ENCODE peak calls at places on chromosome 11, in six cellular contexts. One of them, this sample, is unnamed.

GRCh38 chr11:370087-370941 is 1.0 kb downstream of the B4GALNT4 start:
- DNase-seq in hepatocyte: peak
- DNase-seq in epithelial cell of esophagus: no peak
- DNase-seq in neural crest cell: no peak
- DNase-seq in GM06990: no peak
- DNase-seq in GM12865: no peak
- DNase-seq in this sample: no peak

GRCh38 chr11:61957028-61957770 is 7.0 kb downstream of the BEST1 start:
- DNase-seq in hepatocyte: no peak
- DNase-seq in GM12865: no peak
- DNase-seq in epithelial cell of esophagus: no peak
- DNase-seq in GM06990: no peak
- DNase-seq in neural crest cell: no peak
- DNase-seq in this sample: no peak

GRCh38 chr11:6258141-6258540 is 1.5 kb upstream of the CCKBR start:
- DNase-seq in hepatocyte: no peak
- DNase-seq in epithelial cell of esophagus: no peak
- DNase-seq in GM06990: no peak
- DNase-seq in GM12865: no peak
- DNase-seq in neural crest cell: no peak
- DNase-seq in this sample: no peak

GRCh38 chr11:76152086-76152658 is 54.1 kb downstream of the WNT11 start:
- DNase-seq in hepatocyte: peak
- DNase-seq in epithelial cell of esophagus: peak
- DNase-seq in GM12865: peak
- DNase-seq in neural crest cell: peak
- DNase-seq in GM06990: peak
- DNase-seq in this sample: peak

GRCh38 chr11:130023204-130023603 is 20.6 kb upstream of the PRDM10 start:
- DNase-seq in epithelial cell of esophagus: peak
- DNase-seq in hepatocyte: no peak
- DNase-seq in GM06990: peak
- DNase-seq in GM12865: peak
- DNase-seq in neural crest cell: no peak
- DNase-seq in this sample: peak

GRCh38 chr11:19935507-19935906 is 222.9 kb downstream of the NAV2 start:
- DNase-seq in epithelial cell of esophagus: no peak
- DNase-seq in neural crest cell: no peak
- DNase-seq in hepatocyte: no peak
- DNase-seq in GM06990: no peak
- DNase-seq in GM12865: no peak
- DNase-seq in this sample: no peak

GRCh38 chr11:81570669-81571068 is 1163.0 kb downstream of the FAM181B start:
- DNase-seq in epithelial cell of esophagus: no peak
- DNase-seq in GM12865: no peak
- DNase-seq in hepatocyte: no peak
- DNase-seq in GM06990: no peak
- DNase-seq in neural crest cell: no peak
- DNase-seq in this sample: no peak

GRCh38 chr11:84163115-84163514 is 876.9 kb upstream of the CCDC90B start:
- DNase-seq in epithelial cell of esophagus: no peak
- DNase-seq in hepatocyte: no peak
- DNase-seq in GM12865: no peak
- DNase-seq in GM06990: no peak
- DNase-seq in neural crest cell: no peak
- DNase-seq in this sample: no peak

GRCh38 chr11:44112083-44112865 is 16.8 kb downstream of the EXT2 start:
- DNase-seq in epithelial cell of esophagus: peak
- DNase-seq in neural crest cell: no peak
- DNase-seq in GM06990: no peak
- DNase-seq in hepatocyte: peak
- DNase-seq in GM12865: peak
- DNase-seq in this sample: no peak

GRCh38 chr11:45982656-45983470 is 60.4 kb downstream of the LARGE2 start:
- DNase-seq in GM06990: no peak
- DNase-seq in neural crest cell: no peak
- DNase-seq in epithelial cell of esophagus: peak
- DNase-seq in hepatocyte: peak
- DNase-seq in GM12865: no peak
- DNase-seq in this sample: no peak

GRCh38 chr11:47296045-47296444 is 26.1 kb downstream of the MADD start:
- DNase-seq in epithelial cell of esophagus: peak
- DNase-seq in GM06990: no peak
- DNase-seq in hepatocyte: no peak
- DNase-seq in GM12865: no peak
- DNase-seq in neural crest cell: no peak
- DNase-seq in this sample: no peak

GRCh38 chr11:122115520-122116343 is at the start of gene BLID:
- DNase-seq in epithelial cell of esophagus: peak
- DNase-seq in GM12865: peak
- DNase-seq in neural crest cell: peak
- DNase-seq in GM06990: no peak
- DNase-seq in hepatocyte: peak
- DNase-seq in this sample: no peak

GRCh38 chr11:131136476-131136875 is 220.2 kb upstream of the SNX19 start:
- DNase-seq in neural crest cell: no peak
- DNase-seq in epithelial cell of esophagus: peak
- DNase-seq in GM12865: no peak
- DNase-seq in hepatocyte: no peak
- DNase-seq in GM06990: no peak
- DNase-seq in this sample: no peak

GRCh38 chr11:122721964-122722266 is 66.4 kb downstream of the UBASH3B start:
- DNase-seq in epithelial cell of esophagus: peak
- DNase-seq in hepatocyte: no peak
- DNase-seq in neural crest cell: no peak
- DNase-seq in GM06990: no peak
- DNase-seq in GM12865: no peak
- DNase-seq in this sample: no peak

GRCh38 chr11:124987096-124987495 is 33.1 kb downstream of the CCDC15 start:
- DNase-seq in GM06990: no peak
- DNase-seq in epithelial cell of esophagus: no peak
- DNase-seq in GM12865: no peak
- DNase-seq in neural crest cell: no peak
- DNase-seq in hepatocyte: no peak
- DNase-seq in this sample: no peak

GRCh38 chr11:73099512-73100266 is 42.4 kb downstream of the FCHSD2 start:
- DNase-seq in GM12865: no peak
- DNase-seq in neural crest cell: no peak
- DNase-seq in epithelial cell of esophagus: no peak
- DNase-seq in GM06990: no peak
- DNase-seq in hepatocyte: no peak
- DNase-seq in this sample: no peak

GRCh38 chr11:67032830-67033555 is 10.1 kb downstream of the SYT12 start:
- DNase-seq in neural crest cell: no peak
- DNase-seq in hepatocyte: peak
- DNase-seq in epithelial cell of esophagus: peak
- DNase-seq in GM12865: no peak
- DNase-seq in GM06990: no peak
- DNase-seq in this sample: no peak

GRCh38 chr11:62604460-62605130 is 2.9 kb upstream of the MTA2 start:
- DNase-seq in GM06990: no peak
- DNase-seq in neural crest cell: no peak
- DNase-seq in hepatocyte: peak
- DNase-seq in epithelial cell of esophagus: no peak
- DNase-seq in GM12865: no peak
- DNase-seq in this sample: no peak

DNA sequence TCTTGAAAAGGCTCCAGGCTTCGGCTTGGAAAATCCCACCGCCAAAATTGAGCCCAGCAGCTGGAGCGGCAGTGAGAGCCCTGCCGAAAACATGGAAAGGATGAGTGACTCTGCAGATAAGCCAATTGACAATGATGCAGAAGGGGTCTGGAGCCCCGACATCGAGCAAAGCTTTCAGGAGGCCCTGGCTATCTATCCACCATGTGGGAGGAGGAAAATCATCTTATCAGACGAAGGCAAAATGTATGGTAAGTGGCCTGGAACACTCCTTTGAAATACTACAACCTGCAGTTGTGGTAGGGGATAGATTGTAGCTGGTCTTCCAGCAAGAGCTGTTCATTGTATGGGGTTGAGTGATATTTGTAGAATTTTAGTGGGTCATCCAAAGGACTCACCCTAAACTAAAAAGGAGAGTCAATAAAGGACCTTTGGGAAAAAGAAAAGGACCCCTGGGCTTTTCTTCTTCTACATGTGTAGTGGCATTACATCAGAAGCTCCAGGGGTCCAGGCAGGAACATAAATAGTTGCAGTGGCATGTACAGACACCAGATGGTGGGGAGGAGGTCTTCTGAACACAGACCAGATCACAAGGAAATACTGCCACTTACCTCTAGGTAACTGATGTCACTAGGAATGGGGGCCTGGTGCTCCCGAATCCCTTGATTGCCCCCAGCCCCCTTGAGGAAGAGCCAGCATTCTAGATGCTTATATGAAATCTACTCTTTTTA is 90.1 kb downstream of the TEAD1 start:
- DNase-seq in epithelial cell of esophagus: no peak
- DNase-seq in hepatocyte: no peak
- DNase-seq in GM12865: no peak
- DNase-seq in GM06990: no peak
- DNase-seq in neural crest cell: no peak
- DNase-seq in this sample: no peak
- TF ChIP-seq CTCF in epithelial cell of esophagus: no peak
- TF ChIP-seq CTCF in hepatocyte: no peak
- TF ChIP-seq CTCF in GM12865: no peak
- TF ChIP-seq CTCF in GM06990: no peak
- TF ChIP-seq CTCF in neural crest cell: no peak
- TF ChIP-seq CTCF in this sample: no peak

GRCh38 chr11:65422104-65422632 is 430 bp upstream of the NEAT1 start:
- DNase-seq in hepatocyte: peak
- DNase-seq in GM06990: peak
- DNase-seq in neural crest cell: peak
- DNase-seq in epithelial cell of esophagus: peak
- DNase-seq in GM12865: peak
- DNase-seq in this sample: peak
- TF ChIP-seq CTCF in hepatocyte: peak
- TF ChIP-seq CTCF in GM06990: no peak
- TF ChIP-seq CTCF in neural crest cell: no peak
- TF ChIP-seq CTCF in epithelial cell of esophagus: no peak
- TF ChIP-seq CTCF in GM12865: no peak
- TF ChIP-seq CTCF in this sample: no peak

DNA sequence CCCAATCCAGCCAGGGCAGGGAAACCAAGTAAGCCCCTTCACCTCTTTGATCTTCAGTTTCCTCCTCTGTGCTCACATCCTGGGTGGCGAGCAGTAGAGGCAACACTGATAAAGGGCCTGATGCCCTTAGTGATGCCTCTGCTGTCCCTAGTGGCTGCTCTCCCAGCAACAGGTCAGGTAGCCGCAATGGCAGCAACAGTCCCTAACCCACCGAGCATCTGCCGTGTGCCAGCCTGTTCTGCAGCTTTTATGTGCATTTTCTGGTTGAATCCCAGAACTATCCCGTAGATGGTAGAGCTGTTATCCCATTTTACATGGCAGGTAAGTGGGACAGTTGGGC is 5.2 kb downstream of the SCYL1 start:
- DNase-seq in hepatocyte: peak
- DNase-seq in neural crest cell: no peak
- DNase-seq in epithelial cell of esophagus: no peak
- DNase-seq in GM06990: no peak
- DNase-seq in GM12865: no peak
- DNase-seq in this sample: no peak
- TF ChIP-seq CTCF in hepatocyte: peak
- TF ChIP-seq CTCF in neural crest cell: peak
- TF ChIP-seq CTCF in epithelial cell of esophagus: peak
- TF ChIP-seq CTCF in GM06990: peak
- TF ChIP-seq CTCF in GM12865: peak
- TF ChIP-seq CTCF in this sample: peak

GRCh38 chr11:118899296-118899688 is 15.6 kb downstream of the CXCR5 start:
- DNase-seq in epithelial cell of esophagus: no peak
- DNase-seq in hepatocyte: no peak
- DNase-seq in GM12865: no peak
- DNase-seq in GM06990: no peak
- DNase-seq in neural crest cell: no peak
- DNase-seq in this sample: no peak
- TF ChIP-seq CTCF in epithelial cell of esophagus: no peak
- TF ChIP-seq CTCF in hepatocyte: no peak
- TF ChIP-seq CTCF in GM12865: no peak
- TF ChIP-seq CTCF in GM06990: no peak
- TF ChIP-seq CTCF in neural crest cell: no peak
- TF ChIP-seq CTCF in this sample: no peak

DNA sequence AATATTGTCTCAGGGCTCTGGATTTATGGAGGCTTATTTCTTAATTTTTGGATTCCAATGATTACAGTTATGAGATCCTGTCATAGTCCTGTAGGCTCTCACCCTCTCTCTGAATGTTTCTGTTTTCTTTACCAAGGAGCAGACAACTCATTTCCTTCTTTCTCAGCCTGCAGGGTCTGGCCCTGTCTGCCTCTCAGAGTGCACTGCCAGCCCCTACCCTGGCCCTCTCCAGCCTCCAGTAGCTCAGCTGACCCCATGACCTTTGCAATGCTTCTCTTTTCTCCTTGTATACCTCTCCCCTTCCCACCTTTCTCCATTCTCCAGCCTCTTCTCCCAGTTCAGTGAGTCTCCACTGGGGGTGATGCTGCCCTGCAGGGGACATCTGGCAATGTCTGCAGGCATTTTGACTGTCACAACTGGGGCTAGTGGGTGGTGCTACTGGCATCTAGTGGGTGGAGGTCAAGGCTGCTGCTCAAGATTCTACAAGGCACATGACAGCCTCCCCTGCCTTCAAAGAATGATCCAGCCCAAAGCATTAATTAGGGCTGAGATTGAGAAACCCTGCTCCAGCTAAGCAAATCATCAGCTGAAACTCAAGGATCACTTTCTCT is 78.8 kb downstream of the APIP start:
- DNase-seq in epithelial cell of esophagus: no peak
- DNase-seq in GM06990: no peak
- DNase-seq in GM12865: no peak
- DNase-seq in hepatocyte: no peak
- DNase-seq in neural crest cell: no peak
- DNase-seq in this sample: no peak
- TF ChIP-seq CTCF in epithelial cell of esophagus: no peak
- TF ChIP-seq CTCF in GM06990: no peak
- TF ChIP-seq CTCF in GM12865: no peak
- TF ChIP-seq CTCF in hepatocyte: no peak
- TF ChIP-seq CTCF in neural crest cell: no peak
- TF ChIP-seq CTCF in this sample: no peak

DNA sequence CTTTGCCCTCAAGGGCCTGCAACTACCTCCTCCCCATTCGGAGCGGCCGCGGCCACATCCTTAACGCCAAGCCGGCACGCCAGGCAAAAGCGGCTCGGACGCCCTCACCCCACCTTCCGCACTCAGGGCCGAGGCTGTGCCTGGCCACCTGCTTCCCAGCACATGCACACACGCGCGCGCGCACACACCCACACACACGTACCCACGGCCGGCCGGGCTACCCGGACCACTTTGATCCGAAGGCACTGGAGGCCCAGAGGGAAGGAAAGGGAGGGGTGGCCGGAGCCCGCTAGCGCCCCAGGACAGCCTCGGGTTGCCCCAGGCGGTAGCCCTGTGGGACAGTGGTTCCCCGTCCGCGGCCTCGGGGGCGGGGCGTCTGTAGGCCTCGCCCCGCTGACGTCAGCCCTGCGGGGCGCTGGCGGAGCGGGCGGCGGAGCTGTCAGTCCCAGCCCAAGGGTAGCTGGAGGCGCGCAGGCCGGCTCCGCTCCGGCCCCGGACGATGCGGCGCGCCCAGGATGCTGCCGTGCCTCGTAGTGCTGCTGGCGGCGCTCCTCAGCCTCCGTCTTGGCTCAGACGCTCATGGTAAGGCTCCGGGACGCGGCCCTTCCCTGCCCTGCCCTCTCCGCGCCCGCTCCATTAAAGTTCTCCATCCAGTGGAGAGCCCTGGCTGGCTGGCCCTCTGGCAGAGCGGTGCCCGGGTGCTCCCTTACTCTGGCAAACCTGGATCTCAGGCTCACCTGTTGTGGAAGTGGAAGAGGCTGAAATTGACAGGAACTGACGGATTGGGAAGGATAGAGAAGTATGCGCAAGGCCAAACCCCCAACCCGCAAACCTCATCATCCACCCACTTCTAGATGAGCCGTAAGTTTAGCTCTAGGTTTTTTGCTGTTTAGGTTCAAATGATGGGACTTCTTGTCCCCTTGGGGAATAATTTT is at the start of gene IL10RA:
- DNase-seq in GM12865: peak
- DNase-seq in neural crest cell: peak
- DNase-seq in hepatocyte: peak
- DNase-seq in GM06990: peak
- DNase-seq in epithelial cell of esophagus: peak
- DNase-seq in this sample: peak
- TF ChIP-seq CTCF in GM12865: no peak
- TF ChIP-seq CTCF in neural crest cell: no peak
- TF ChIP-seq CTCF in hepatocyte: no peak
- TF ChIP-seq CTCF in GM06990: peak
- TF ChIP-seq CTCF in epithelial cell of esophagus: no peak
- TF ChIP-seq CTCF in this sample: no peak